ENCODE peak calls at places on chromosomes 13 and 19, in seven cellular contexts. One of them, this sample, is unnamed.

GRCh38 chr13:89900104-89900760 is 1447.3 kb upstream of the MIR17HG start:
- DNase-seq in GM12865: no peak
- DNase-seq in CD4-positive, CD25-positive, alpha-beta regulatory T cell: no peak
- DNase-seq in GM23338: no peak
- DNase-seq in epithelial cell of proximal tubule: no peak
- DNase-seq in fibroblast of lung: peak
- DNase-seq in psoas muscle: no peak
- DNase-seq in this sample: no peak

GRCh38 chr19:39193785-39194184 is 3.0 kb upstream of the NCCRP1 start:
- DNase-seq in GM12865: no peak
- DNase-seq in CD4-positive, CD25-positive, alpha-beta regulatory T cell: no peak
- DNase-seq in GM23338: no peak
- DNase-seq in epithelial cell of proximal tubule: no peak
- DNase-seq in fibroblast of lung: no peak
- DNase-seq in psoas muscle: no peak
- DNase-seq in this sample: no peak

GRCh38 chr19:34135033-34135370 is 37.3 kb upstream of the LSM14A start:
- DNase-seq in GM12865: no peak
- DNase-seq in CD4-positive, CD25-positive, alpha-beta regulatory T cell: no peak
- DNase-seq in GM23338: no peak
- DNase-seq in epithelial cell of proximal tubule: no peak
- DNase-seq in fibroblast of lung: no peak
- DNase-seq in psoas muscle: no peak
- DNase-seq in this sample: no peak

GRCh38 chr19:58345558-58345957 is 7.7 kb downstream of the A1BG start:
- DNase-seq in GM12865: no peak
- DNase-seq in CD4-positive, CD25-positive, alpha-beta regulatory T cell: no peak
- DNase-seq in GM23338: no peak
- DNase-seq in epithelial cell of proximal tubule: no peak
- DNase-seq in fibroblast of lung: no peak
- DNase-seq in psoas muscle: no peak
- DNase-seq in this sample: no peak

GRCh38 chr13:48265217-48265815 is 32.3 kb downstream of the ITM2B start:
- DNase-seq in GM12865: peak
- DNase-seq in CD4-positive, CD25-positive, alpha-beta regulatory T cell: peak
- DNase-seq in GM23338: no peak
- DNase-seq in epithelial cell of proximal tubule: no peak
- DNase-seq in fibroblast of lung: no peak
- DNase-seq in psoas muscle: no peak
- DNase-seq in this sample: no peak

GRCh38 chr13:99432637-99433542 is 68.4 kb upstream of the TM9SF2 start:
- DNase-seq in GM12865: peak
- DNase-seq in CD4-positive, CD25-positive, alpha-beta regulatory T cell: peak
- DNase-seq in GM23338: peak
- DNase-seq in epithelial cell of proximal tubule: peak
- DNase-seq in fibroblast of lung: peak
- DNase-seq in psoas muscle: peak
- DNase-seq in this sample: peak

GRCh38 chr19:11510444-11510843 is 4.8 kb upstream of the ZNF653 start:
- DNase-seq in GM12865: no peak
- DNase-seq in CD4-positive, CD25-positive, alpha-beta regulatory T cell: no peak
- DNase-seq in GM23338: no peak
- DNase-seq in epithelial cell of proximal tubule: no peak
- DNase-seq in fibroblast of lung: no peak
- DNase-seq in psoas muscle: no peak
- DNase-seq in this sample: no peak

GRCh38 chr19:14536926-14537692 is 7.7 kb downstream of the TECR start:
- DNase-seq in GM12865: peak
- DNase-seq in CD4-positive, CD25-positive, alpha-beta regulatory T cell: peak
- DNase-seq in GM23338: peak
- DNase-seq in epithelial cell of proximal tubule: no peak
- DNase-seq in fibroblast of lung: peak
- DNase-seq in psoas muscle: peak
- DNase-seq in this sample: peak

GRCh38 chr19:3463039-3463958 is 17.0 kb downstream of the SMIM24 start:
- DNase-seq in GM12865: no peak
- DNase-seq in CD4-positive, CD25-positive, alpha-beta regulatory T cell: no peak
- DNase-seq in GM23338: peak
- DNase-seq in epithelial cell of proximal tubule: no peak
- DNase-seq in fibroblast of lung: no peak
- DNase-seq in psoas muscle: no peak
- DNase-seq in this sample: no peak

GRCh38 chr19:15195381-15195964 is 5.3 kb downstream of the NOTCH3 start:
- DNase-seq in GM12865: no peak
- DNase-seq in CD4-positive, CD25-positive, alpha-beta regulatory T cell: no peak
- DNase-seq in GM23338: peak
- DNase-seq in epithelial cell of proximal tubule: no peak
- DNase-seq in fibroblast of lung: peak
- DNase-seq in psoas muscle: peak
- DNase-seq in this sample: no peak

GRCh38 chr19:52172347-52172746 is 926 bp upstream of the ZNF836 start:
- DNase-seq in GM12865: no peak
- DNase-seq in CD4-positive, CD25-positive, alpha-beta regulatory T cell: no peak
- DNase-seq in GM23338: no peak
- DNase-seq in epithelial cell of proximal tubule: no peak
- DNase-seq in fibroblast of lung: no peak
- DNase-seq in psoas muscle: no peak
- DNase-seq in this sample: no peak
- H3K4me3 ChIP-seq in GM12865: no peak
- H3K4me3 ChIP-seq in CD4-positive, CD25-positive, alpha-beta regulatory T cell: peak
- H3K4me3 ChIP-seq in GM23338: peak
- H3K4me3 ChIP-seq in epithelial cell of proximal tubule: peak
- H3K4me3 ChIP-seq in fibroblast of lung: no peak
- H3K4me3 ChIP-seq in psoas muscle: peak
- H3K4me3 ChIP-seq in this sample: no peak

GRCh38 chr19:18023596-18024212 is 15.7 kb downstream of the ARRDC2 start:
- DNase-seq in GM12865: peak
- DNase-seq in CD4-positive, CD25-positive, alpha-beta regulatory T cell: peak
- DNase-seq in GM23338: no peak
- DNase-seq in epithelial cell of proximal tubule: no peak
- DNase-seq in fibroblast of lung: no peak
- DNase-seq in psoas muscle: peak
- DNase-seq in this sample: peak

GRCh38 chr19:18020212-18021067 is 12.5 kb downstream of the ARRDC2 start:
- DNase-seq in GM12865: no peak
- DNase-seq in CD4-positive, CD25-positive, alpha-beta regulatory T cell: no peak
- DNase-seq in GM23338: no peak
- DNase-seq in epithelial cell of proximal tubule: no peak
- DNase-seq in fibroblast of lung: no peak
- DNase-seq in psoas muscle: peak
- DNase-seq in this sample: no peak

GRCh38 chr19:18027151-18027550 is 19.2 kb downstream of the ARRDC2 start:
- DNase-seq in GM12865: no peak
- DNase-seq in CD4-positive, CD25-positive, alpha-beta regulatory T cell: no peak
- DNase-seq in GM23338: no peak
- DNase-seq in epithelial cell of proximal tubule: no peak
- DNase-seq in fibroblast of lung: no peak
- DNase-seq in psoas muscle: no peak
- DNase-seq in this sample: no peak

GRCh38 chr19:18017275-18018083 is 9.5 kb downstream of the ARRDC2 start:
- DNase-seq in GM12865: no peak
- DNase-seq in CD4-positive, CD25-positive, alpha-beta regulatory T cell: no peak
- DNase-seq in GM23338: no peak
- DNase-seq in epithelial cell of proximal tubule: no peak
- DNase-seq in fibroblast of lung: no peak
- DNase-seq in psoas muscle: peak
- DNase-seq in this sample: no peak

DNA sequence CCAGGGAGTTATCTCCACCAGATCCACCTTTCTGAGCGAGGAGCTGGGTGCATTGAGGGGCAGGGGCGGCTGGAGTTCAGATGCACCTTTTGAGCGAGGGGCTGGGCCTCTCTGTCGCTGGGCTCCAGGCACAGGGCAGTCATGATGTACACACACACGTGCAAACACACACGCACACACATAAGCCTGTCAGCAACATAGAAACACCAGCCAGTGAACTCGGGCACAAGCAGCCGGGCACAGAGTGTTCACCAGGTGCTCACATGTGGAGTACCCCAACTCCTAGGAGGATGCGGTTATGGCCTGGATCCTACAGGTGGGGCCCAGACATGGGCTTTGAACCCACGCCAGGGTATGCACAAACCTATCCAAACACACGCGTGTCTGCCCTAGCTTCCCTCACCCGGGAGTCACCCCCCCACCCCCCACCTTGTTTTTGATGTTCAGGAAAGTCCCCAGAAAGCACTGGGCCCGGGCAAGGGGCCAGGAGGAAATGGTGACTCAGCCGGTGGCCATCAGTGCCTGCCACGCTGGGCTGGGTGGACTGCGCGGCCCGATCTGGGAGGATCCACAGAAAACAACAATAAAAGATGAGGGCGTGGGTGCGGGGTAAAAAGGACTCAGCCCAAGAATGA is 13.3 kb downstream of the ARRDC2 start:
- DNase-seq in GM12865: peak
- DNase-seq in CD4-positive, CD25-positive, alpha-beta regulatory T cell: peak
- DNase-seq in GM23338: no peak
- DNase-seq in epithelial cell of proximal tubule: no peak
- DNase-seq in fibroblast of lung: peak
- DNase-seq in psoas muscle: peak
- DNase-seq in this sample: peak
- H3K4me3 ChIP-seq in GM12865: peak
- H3K4me3 ChIP-seq in CD4-positive, CD25-positive, alpha-beta regulatory T cell: no peak
- H3K4me3 ChIP-seq in GM23338: no peak
- H3K4me3 ChIP-seq in epithelial cell of proximal tubule: peak
- H3K4me3 ChIP-seq in fibroblast of lung: no peak
- H3K4me3 ChIP-seq in psoas muscle: peak
- H3K4me3 ChIP-seq in this sample: no peak

GRCh38 chr13:38086013-38086412 is 216.4 kb upstream of the TRPC4 start:
- DNase-seq in GM12865: no peak
- DNase-seq in CD4-positive, CD25-positive, alpha-beta regulatory T cell: no peak
- DNase-seq in GM23338: no peak
- DNase-seq in epithelial cell of proximal tubule: no peak
- DNase-seq in fibroblast of lung: no peak
- DNase-seq in psoas muscle: no peak
- DNase-seq in this sample: no peak

GRCh38 chr13:38086721-38087120 is 217.1 kb upstream of the TRPC4 start:
- DNase-seq in GM12865: no peak
- DNase-seq in CD4-positive, CD25-positive, alpha-beta regulatory T cell: no peak
- DNase-seq in GM23338: no peak
- DNase-seq in epithelial cell of proximal tubule: no peak
- DNase-seq in fibroblast of lung: no peak
- DNase-seq in psoas muscle: no peak
- DNase-seq in this sample: no peak

GRCh38 chr13:38093425-38093824 is 223.9 kb upstream of the TRPC4 start:
- DNase-seq in GM12865: no peak
- DNase-seq in CD4-positive, CD25-positive, alpha-beta regulatory T cell: no peak
- DNase-seq in GM23338: no peak
- DNase-seq in epithelial cell of proximal tubule: no peak
- DNase-seq in fibroblast of lung: no peak
- DNase-seq in psoas muscle: no peak
- DNase-seq in this sample: no peak

GRCh38 chr13:38090913-38091312 is 221.3 kb upstream of the TRPC4 start:
- DNase-seq in GM12865: no peak
- DNase-seq in CD4-positive, CD25-positive, alpha-beta regulatory T cell: no peak
- DNase-seq in GM23338: no peak
- DNase-seq in epithelial cell of proximal tubule: no peak
- DNase-seq in fibroblast of lung: no peak
- DNase-seq in psoas muscle: no peak
- DNase-seq in this sample: no peak
- H3K4me3 ChIP-seq in GM12865: no peak
- H3K4me3 ChIP-seq in CD4-positive, CD25-positive, alpha-beta regulatory T cell: no peak
- H3K4me3 ChIP-seq in GM23338: no peak
- H3K4me3 ChIP-seq in epithelial cell of proximal tubule: no peak
- H3K4me3 ChIP-seq in fibroblast of lung: no peak
- H3K4me3 ChIP-seq in psoas muscle: no peak
- H3K4me3 ChIP-seq in this sample: no peak

DNA sequence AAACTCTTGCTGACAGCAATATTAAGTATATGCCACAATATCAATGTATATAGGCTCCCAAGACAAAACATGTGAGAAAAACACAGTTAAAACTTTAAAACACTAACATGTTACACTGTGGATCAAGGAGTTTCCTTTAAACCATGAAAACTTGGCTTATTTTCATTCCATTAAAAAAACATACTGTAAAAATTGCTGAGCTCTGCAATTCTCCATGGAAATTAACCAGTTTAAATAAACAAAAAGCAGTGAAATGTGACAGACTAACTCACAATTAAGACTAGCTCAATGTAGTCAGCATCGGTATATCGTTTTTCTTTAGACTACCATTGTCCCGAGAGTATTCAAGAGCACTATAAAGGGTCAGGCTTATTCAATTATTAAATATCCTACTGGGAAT is 930.5 kb upstream of the SLITRK1 start:
- DNase-seq in GM12865: no peak
- DNase-seq in CD4-positive, CD25-positive, alpha-beta regulatory T cell: no peak
- DNase-seq in GM23338: no peak
- DNase-seq in epithelial cell of proximal tubule: no peak
- DNase-seq in fibroblast of lung: no peak
- DNase-seq in psoas muscle: no peak
- DNase-seq in this sample: no peak
- H3K4me3 ChIP-seq in GM12865: no peak
- H3K4me3 ChIP-seq in CD4-positive, CD25-positive, alpha-beta regulatory T cell: no peak
- H3K4me3 ChIP-seq in GM23338: no peak
- H3K4me3 ChIP-seq in epithelial cell of proximal tubule: no peak
- H3K4me3 ChIP-seq in fibroblast of lung: no peak
- H3K4me3 ChIP-seq in psoas muscle: no peak
- H3K4me3 ChIP-seq in this sample: no peak

GRCh38 chr19:18420931-18421330 is 1.7 kb downstream of the SSBP4 start:
- DNase-seq in GM12865: no peak
- DNase-seq in CD4-positive, CD25-positive, alpha-beta regulatory T cell: no peak
- DNase-seq in GM23338: no peak
- DNase-seq in epithelial cell of proximal tubule: no peak
- DNase-seq in fibroblast of lung: no peak
- DNase-seq in psoas muscle: no peak
- DNase-seq in this sample: no peak

GRCh38 chr19:18423258-18424020 is 4.2 kb downstream of the SSBP4 start:
- DNase-seq in GM12865: no peak
- DNase-seq in CD4-positive, CD25-positive, alpha-beta regulatory T cell: no peak
- DNase-seq in GM23338: no peak
- DNase-seq in epithelial cell of proximal tubule: no peak
- DNase-seq in fibroblast of lung: no peak
- DNase-seq in psoas muscle: no peak
- DNase-seq in this sample: no peak

GRCh38 chr19:18419699-18420460 is 682 bp downstream of the SSBP4 start:
- DNase-seq in GM12865: peak
- DNase-seq in CD4-positive, CD25-positive, alpha-beta regulatory T cell: peak
- DNase-seq in GM23338: peak
- DNase-seq in epithelial cell of proximal tubule: no peak
- DNase-seq in fibroblast of lung: no peak
- DNase-seq in psoas muscle: peak
- DNase-seq in this sample: peak

GRCh38 chr19:18422530-18423191 is 3.5 kb downstream of the SSBP4 start:
- DNase-seq in GM12865: peak
- DNase-seq in CD4-positive, CD25-positive, alpha-beta regulatory T cell: peak
- DNase-seq in GM23338: no peak
- DNase-seq in epithelial cell of proximal tubule: no peak
- DNase-seq in fibroblast of lung: no peak
- DNase-seq in psoas muscle: no peak
- DNase-seq in this sample: peak

GRCh38 chr19:18421371-18421959 is 2.3 kb downstream of the SSBP4 start:
- DNase-seq in GM12865: no peak
- DNase-seq in CD4-positive, CD25-positive, alpha-beta regulatory T cell: no peak
- DNase-seq in GM23338: no peak
- DNase-seq in epithelial cell of proximal tubule: no peak
- DNase-seq in fibroblast of lung: no peak
- DNase-seq in psoas muscle: no peak
- DNase-seq in this sample: no peak
- H3K4me3 ChIP-seq in GM12865: no peak
- H3K4me3 ChIP-seq in CD4-positive, CD25-positive, alpha-beta regulatory T cell: no peak
- H3K4me3 ChIP-seq in GM23338: no peak
- H3K4me3 ChIP-seq in epithelial cell of proximal tubule: peak
- H3K4me3 ChIP-seq in fibroblast of lung: no peak
- H3K4me3 ChIP-seq in psoas muscle: peak
- H3K4me3 ChIP-seq in this sample: peak

GRCh38 chr19:7489609-7490044 is 792 bp upstream of the PEX11G start:
- DNase-seq in GM12865: no peak
- DNase-seq in CD4-positive, CD25-positive, alpha-beta regulatory T cell: no peak
- DNase-seq in GM23338: peak
- DNase-seq in epithelial cell of proximal tubule: no peak
- DNase-seq in fibroblast of lung: no peak
- DNase-seq in psoas muscle: no peak
- DNase-seq in this sample: no peak
- H3K4me3 ChIP-seq in GM12865: no peak
- H3K4me3 ChIP-seq in CD4-positive, CD25-positive, alpha-beta regulatory T cell: peak
- H3K4me3 ChIP-seq in GM23338: no peak
- H3K4me3 ChIP-seq in epithelial cell of proximal tubule: peak
- H3K4me3 ChIP-seq in fibroblast of lung: no peak
- H3K4me3 ChIP-seq in psoas muscle: peak
- H3K4me3 ChIP-seq in this sample: peak

This sample was measured in CD4-positive, alpha-beta memory T cell.